ENCODE peak calls at places on chromosomes 6 and 20, in six cellular contexts. R is A549, Z is ELR, W is HT-29, G is psoas muscle, S is amygdala. M is an unnamed sample.

GRCh38 chr6:121901432-121901831 is 466.0 kb downstream of the GJA1 start:
- DNase-seq in G (no peak), W (no peak), Z (no peak), S (no peak), R (no peak), M (no peak)

GRCh38 chr20:32018269-32019155 is 8.3 kb downstream of the CCM2L start:
- DNase-seq in Z (peak), S (peak), R (peak), W (peak), G (no peak), M (peak)

GRCh38 chr20:46049190-46049589 is 20.2 kb downstream of the SLC12A5 start:
- DNase-seq in Z (no peak), W (no peak), G (no peak), S (no peak), R (no peak), M (no peak)

GRCh38 chr6:112407191-112407590 is 60.1 kb downstream of the RFPL4B start:
- DNase-seq in W (no peak), R (no peak), S (no peak), G (no peak), Z (no peak), M (no peak)

GRCh38 chr6:38688579-38689087 is 14.3 kb downstream of the GLO1 start:
- DNase-seq in R (no peak), W (no peak), Z (no peak), S (no peak), G (no peak), M (peak)

GRCh38 chr20:32796383-32797159 is 23.2 kb upstream of the MAPRE1 start:
- DNase-seq in S (no peak), G (no peak), W (no peak), Z (no peak), R (no peak), M (no peak)

GRCh38 chr20:44422083-44422482 is 53.6 kb upstream of the TTPAL start:
- DNase-seq in W (no peak), R (no peak), G (no peak), Z (peak), S (no peak), M (no peak)

GRCh38 chr20:17555106-17555505 is 14.8 kb upstream of the DSTN start:
- DNase-seq in R (no peak), G (no peak), S (no peak), W (no peak), Z (no peak), M (no peak)

GRCh38 chr6:47034919-47035318 is 7.2 kb downstream of the ADGRF1 start:
- DNase-seq in G (no peak), W (peak), R (peak), Z (peak), S (no peak), M (peak)

GRCh38 chr6:166922937-166923336 is 33.4 kb downstream of the RNASET2 start:
- DNase-seq in G (no peak), R (no peak), S (no peak), Z (no peak), W (no peak), M (no peak)

GRCh38 chr6:166586424-166587156 is at the start of gene RAMACL:
- DNase-seq in G (no peak), R (peak), Z (no peak), W (peak), S (no peak), M (peak)

GRCh38 chr20:15220009-15220656 is 882.7 kb upstream of the FLRT3 start:
- DNase-seq in W (no peak), Z (no peak), R (no peak), S (no peak), G (no peak), M (no peak)

GRCh38 chr20:17036546-17036945 is 190.3 kb upstream of the PCSK2 start:
- DNase-seq in R (no peak), S (no peak), G (no peak), Z (no peak), W (no peak), M (peak)

GRCh38 chr20:62549499-62550086 is 73.8 kb upstream of the GATA5 start:
- DNase-seq in R (no peak), G (peak), S (no peak), Z (no peak), W (no peak), M (no peak)

GRCh38 chr6:1255646-1256365 is 56.1 kb upstream of the FOXQ1 start:
- DNase-seq in G (no peak), R (no peak), W (no peak), Z (peak), S (no peak), M (no peak)

GRCh38 chr6:1561355-1561754 is 48.4 kb upstream of the FOXC1 start:
- DNase-seq in R (no peak), W (no peak), G (no peak), S (no peak), Z (no peak), M (no peak)

GRCh38 chr6:138421089-138421488 is 17.1 kb downstream of the HEBP2 start:
- DNase-seq in W (no peak), R (no peak), S (no peak), G (no peak), Z (no peak), M (no peak)

GRCh38 chr20:22490287-22491187 is 93.8 kb downstream of the FOXA2 start:
- DNase-seq in G (no peak), R (peak), W (peak), S (no peak), Z (no peak), M (peak)

GRCh38 chr6:4930025-4930692 is 73.7 kb downstream of the RPP40 start:
- DNase-seq in G (no peak), S (no peak), R (no peak), Z (no peak), W (no peak), M (no peak)

GRCh38 chr6:111757342-111757741 is 115.9 kb downstream of the FYN start:
- DNase-seq in Z (peak), G (no peak), R (no peak), W (no peak), S (no peak), M (peak)

GRCh38 chr20:59726196-59726595 is 121.9 kb downstream of the PHACTR3 start:
- DNase-seq in W (no peak), R (no peak), Z (no peak), G (no peak), S (no peak), M (no peak)

GRCh38 chr6:135853227-135853626 is 1.7 kb downstream of the PDE7B start:
- DNase-seq in G (no peak), S (no peak), Z (peak), R (peak), W (no peak), M (no peak)

GRCh38 chr6:28003059-28003458 is 46.0 kb downstream of the OR2B6 start:
- DNase-seq in R (no peak), Z (no peak), W (no peak), G (no peak), S (no peak), M (peak)

GRCh38 chr6:158016571-158017383 is 35.1 kb downstream of the SYNJ2 start:
- DNase-seq in S (no peak), G (peak), R (no peak), W (no peak), Z (no peak), M (no peak)

GRCh38 chr6:90039911-90040310 is 145.6 kb downstream of the GJA10 start:
- DNase-seq in R (no peak), G (no peak), Z (peak), S (no peak), W (no peak), M (no peak)

GRCh38 chr20:31838646-31839292 is 6.6 kb downstream of the FOXS1 start:
- DNase-seq in Z (peak), G (no peak), S (no peak), R (peak), W (no peak), M (no peak)

M was measured in DMS53.